ENCODE peak calls at places on chromosomes 3 and 15, in seven cellular contexts. F is pancreas, A is dorsolateral prefrontal cortex, K is breast epithelium, I is stomach, Z is MM.1S, H is body of pancreas. D is an unnamed sample.

GRCh38 chr3:143970773-143971366 is 753 bp upstream of the DIPK2A start:
- DNase-seq in F (peak), A (peak), K (peak), I (peak), Z (peak), H (peak), D (peak)

GRCh38 chr3:2485027-2485375 is 386.3 kb downstream of the CNTN4 start:
- DNase-seq in F (peak), A (no peak), K (no peak), I (no peak), Z (no peak), H (no peak), D (no peak)

GRCh38 chr3:190041333-190042041 is 79.2 kb downstream of the P3H2 start:
- DNase-seq in F (no peak), A (no peak), K (no peak), I (no peak), Z (peak), H (no peak), D (no peak)

GRCh38 chr3:193377591-193377990 is 962 bp downstream of the ATP13A5 start:
- DNase-seq in F (no peak), A (no peak), K (no peak), I (no peak), Z (no peak), H (no peak), D (no peak)

GRCh38 chr3:41907330-41908073 is 54.4 kb downstream of the ULK4 start:
- DNase-seq in F (no peak), A (no peak), K (no peak), I (no peak), Z (no peak), H (no peak), D (no peak)

GRCh38 chr15:45714501-45715488 is 80.0 kb downstream of the SQOR start:
- DNase-seq in F (no peak), A (peak), K (no peak), I (peak), Z (peak), H (peak), D (no peak)

GRCh38 chr3:125042725-125043406 is 12.9 kb downstream of the HEG1 start:
- DNase-seq in F (no peak), A (no peak), K (no peak), I (no peak), Z (no peak), H (no peak), D (no peak)

GRCh38 chr3:184430940-184431339 is 51.1 kb downstream of the CHRD start:
- DNase-seq in F (no peak), A (no peak), K (no peak), I (no peak), Z (no peak), H (no peak), D (no peak)

GRCh38 chr15:77120576-77120975 is 49.7 kb upstream of the TSPAN3 start:
- DNase-seq in F (no peak), A (no peak), K (no peak), I (no peak), Z (no peak), H (no peak), D (no peak)

GRCh38 chr3:150414273-150414672 is 6.2 kb downstream of the TSC22D2 start:
- DNase-seq in F (no peak), A (peak), K (no peak), I (no peak), Z (no peak), H (no peak), D (no peak)

GRCh38 chr3:88219138-88219792 is 69.5 kb downstream of the C3orf38 start:
- DNase-seq in F (no peak), A (peak), K (no peak), I (peak), Z (peak), H (peak), D (no peak)

GRCh38 chr3:69182588-69183299 is 60.3 kb upstream of the LMOD3 start:
- DNase-seq in F (no peak), A (no peak), K (no peak), I (no peak), Z (no peak), H (no peak), D (no peak)

GRCh38 chr3:23685484-23686258 is 120.1 kb upstream of the UBE2E1 start:
- DNase-seq in F (no peak), A (peak), K (peak), I (peak), Z (no peak), H (peak), D (no peak)

GRCh38 chr3:122697952-122698625 is 17.4 kb downstream of the PARP14 start:
- DNase-seq in F (no peak), A (no peak), K (no peak), I (no peak), Z (no peak), H (no peak), D (no peak)

GRCh38 chr15:90307661-90308060 is 42.2 kb downstream of the NGRN start:
- DNase-seq in F (no peak), A (no peak), K (no peak), I (no peak), Z (no peak), H (no peak), D (no peak)

GRCh38 chr15:89396723-89397652 is 62.4 kb upstream of the POLG start:
- DNase-seq in F (no peak), A (no peak), K (no peak), I (no peak), Z (no peak), H (no peak), D (no peak)

GRCh38 chr15:55186331-55186730 is 10.4 kb downstream of the RSL24D1 start:
- DNase-seq in F (no peak), A (no peak), K (no peak), I (no peak), Z (no peak), H (no peak), D (no peak)

GRCh38 chr3:58356054-58356453 is 23.4 kb downstream of the PXK start:
- DNase-seq in F (no peak), A (peak), K (no peak), I (no peak), Z (no peak), H (no peak), D (no peak)

GRCh38 chr3:35929158-35929557 is 289.8 kb downstream of the ARPP21 start:
- DNase-seq in F (no peak), A (no peak), K (no peak), I (no peak), Z (no peak), H (no peak), D (no peak)

GRCh38 chr3:22907796-22908195 is 295.3 kb upstream of the UBE2E2 start:
- DNase-seq in F (no peak), A (no peak), K (no peak), I (no peak), Z (no peak), H (no peak), D (no peak)

GRCh38 chr15:90105521-90105920 is 3.3 kb upstream of the IDH2 start:
- DNase-seq in F (no peak), A (no peak), K (no peak), I (no peak), Z (no peak), H (no peak), D (no peak)

GRCh38 chr3:127544151-127544805 is 46.3 kb downstream of the TPRA1 start:
- DNase-seq in F (peak), A (peak), K (peak), I (peak), Z (peak), H (peak), D (peak)

GRCh38 chr15:69145694-69146492 is 14.5 kb upstream of the GLCE start:
- DNase-seq in F (no peak), A (peak), K (no peak), I (no peak), Z (no peak), H (no peak), D (no peak)

GRCh38 chr3:38116471-38117162 is 20.3 kb downstream of the ACAA1 start:
- DNase-seq in F (peak), A (no peak), K (peak), I (no peak), Z (no peak), H (peak), D (no peak)

GRCh38 chr3:126621171-126621570 is 33.8 kb downstream of the TXNRD3 start:
- DNase-seq in F (no peak), A (no peak), K (no peak), I (no peak), Z (no peak), H (no peak), D (no peak)

GRCh38 chr3:136882575-136882974 is 20.6 kb downstream of the NCK1 start:
- DNase-seq in F (no peak), A (no peak), K (no peak), I (no peak), Z (no peak), H (no peak), D (no peak)

GRCh38 chr15:85330941-85331588 is 49.3 kb upstream of the AKAP13 start:
- DNase-seq in F (peak), A (no peak), K (peak), I (peak), Z (peak), H (peak), D (peak)

GRCh38 chr3:190172751-190173150 is 52.1 kb upstream of the P3H2 start:
- DNase-seq in F (no peak), A (no peak), K (no peak), I (no peak), Z (no peak), H (no peak), D (no peak)

GRCh38 chr15:75136118-75136517 is 65.6 kb upstream of the C15orf39 start:
- DNase-seq in F (no peak), A (no peak), K (no peak), I (no peak), Z (no peak), H (no peak), D (no peak)

GRCh38 chr15:31297880-31298456 is 28.7 kb upstream of the KLF13 start:
- DNase-seq in F (no peak), A (no peak), K (peak), I (peak), Z (no peak), H (peak), D (no peak)

GRCh38 chr3:42067324-42067723 is 23.8 kb upstream of the TRAK1 start:
- DNase-seq in F (no peak), A (no peak), K (no peak), I (no peak), Z (peak), H (no peak), D (no peak)

GRCh38 chr15:32843211-32843907 is 125.6 kb downstream of the GREM1 start:
- DNase-seq in F (no peak), A (no peak), K (no peak), I (no peak), Z (no peak), H (no peak), D (no peak)

GRCh38 chr15:40688932-40689799 is 5.8 kb upstream of the RAD51 start:
- DNase-seq in F (no peak), A (no peak), K (no peak), I (no peak), Z (no peak), H (no peak), D (no peak)

GRCh38 chr3:196604548-196604947 is 34.9 kb upstream of the NRROS start:
- DNase-seq in F (no peak), A (no peak), K (no peak), I (no peak), Z (no peak), H (no peak), D (peak)

GRCh38 chr3:137010137-137010536 is 52.4 kb downstream of the IL20RB start:
- DNase-seq in F (no peak), A (no peak), K (no peak), I (no peak), Z (no peak), H (no peak), D (no peak)

GRCh38 chr15:70267879-70268278 is 170.2 kb upstream of the TLE3 start:
- DNase-seq in F (no peak), A (no peak), K (no peak), I (no peak), Z (no peak), H (no peak), D (no peak)

GRCh38 chr15:69593981-69594966 is 141.7 kb downstream of the RPLP1 start:
- DNase-seq in F (peak), A (no peak), K (peak), I (peak), Z (no peak), H (peak), D (no peak)

GRCh38 chr15:73984208-73984979 is 7.7 kb downstream of the STOML1 start:
- DNase-seq in F (no peak), A (no peak), K (no peak), I (no peak), Z (no peak), H (no peak), D (no peak)

GRCh38 chr15:57421110-57421509 is 44.8 kb downstream of the CGNL1 start:
- DNase-seq in F (no peak), A (no peak), K (no peak), I (no peak), Z (no peak), H (no peak), D (no peak)

DNA sequence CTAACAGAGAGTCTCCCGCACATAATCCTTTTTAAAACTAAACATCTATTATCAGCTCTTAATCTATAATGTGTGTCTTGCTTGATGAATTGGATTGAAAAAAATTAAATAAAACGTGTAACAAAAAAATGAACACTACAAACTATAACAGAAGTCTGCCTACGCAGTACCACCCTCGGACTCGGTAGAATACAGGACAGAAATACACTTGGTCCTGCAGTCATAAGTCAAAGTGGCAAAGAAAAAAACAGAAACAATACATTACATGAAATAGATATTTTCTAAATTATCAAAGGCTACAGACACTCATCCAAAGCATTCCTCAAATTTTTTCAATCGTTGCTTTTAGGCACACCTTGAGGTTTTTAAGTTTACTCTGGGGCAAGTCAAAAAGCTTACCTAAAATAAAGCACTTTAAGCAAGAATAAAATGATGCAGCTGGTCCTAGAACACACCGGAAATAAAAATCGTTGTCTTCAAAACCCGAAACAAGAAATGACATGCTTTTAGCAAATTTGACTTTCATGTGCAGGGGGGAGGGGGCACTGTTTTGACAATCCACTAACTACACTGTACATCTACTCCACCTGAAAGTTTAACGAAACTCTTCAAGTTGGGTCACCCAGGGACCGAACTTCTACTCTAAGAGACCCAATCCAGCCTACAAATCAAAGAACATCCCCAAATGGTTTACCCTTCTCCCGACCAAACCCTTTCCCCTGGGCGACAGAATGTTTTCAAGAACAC is 1.3 kb downstream of the ADAM10 start:
- DNase-seq in F (no peak), A (no peak), K (no peak), I (no peak), Z (peak), H (no peak), D (no peak)
- H3K27ac ChIP-seq in F (peak), A (peak), K (peak), I (peak), Z (peak), H (peak), D (peak)

DNA sequence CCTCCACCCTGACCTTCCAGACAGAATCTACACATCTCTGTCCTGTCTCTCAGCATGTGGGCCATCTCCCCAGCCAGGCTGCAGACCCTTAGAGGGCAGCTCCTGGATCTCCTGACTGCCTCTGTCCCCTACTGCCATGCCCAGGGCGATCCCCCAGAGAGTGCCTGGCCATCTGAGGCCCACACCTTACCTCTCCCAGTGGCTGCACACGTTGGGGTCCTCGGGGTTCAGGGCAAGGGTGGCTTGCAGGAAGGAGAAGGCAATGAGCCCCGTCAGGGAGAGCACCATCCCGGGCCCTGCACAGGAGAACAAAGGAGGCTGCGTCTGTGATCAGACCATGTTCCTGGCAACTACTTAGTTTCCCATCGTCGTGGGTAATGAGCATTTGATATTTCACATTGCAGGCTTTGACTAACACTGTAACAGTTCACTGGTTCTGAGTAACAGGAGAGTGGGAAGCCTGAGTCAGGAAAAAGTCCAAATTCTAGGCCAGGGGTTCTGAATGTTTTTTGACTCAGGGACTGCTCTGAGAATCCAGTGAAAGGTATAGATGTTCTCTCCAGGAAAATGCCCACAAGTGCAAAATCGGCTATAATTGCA is 125.3 kb downstream of the MEGF11 start:
- DNase-seq in F (no peak), A (no peak), K (no peak), I (no peak), Z (no peak), H (no peak), D (no peak)
- TF ChIP-seq CTCF in F (no peak), A (no peak), K (no peak), I (no peak), Z (no peak), H (no peak), D (no peak)

GRCh38 chr3:71048948-71049347 is 534.6 kb downstream of the FOXP1 start:
- DNase-seq in F (no peak), A (no peak), K (no peak), I (peak), Z (no peak), H (no peak), D (no peak)
- H3K27ac ChIP-seq in F (no peak), A (peak), K (peak), I (peak), Z (no peak), H (no peak), D (peak)

GRCh38 chr3:133271491-133271890 is 128.4 kb upstream of the BFSP2 start:
- DNase-seq in F (no peak), A (no peak), K (no peak), I (no peak), Z (no peak), H (no peak), D (no peak)
- TF ChIP-seq CTCF in F (no peak), A (no peak), K (no peak), I (no peak), Z (no peak), H (no peak), D (no peak)

DNA sequence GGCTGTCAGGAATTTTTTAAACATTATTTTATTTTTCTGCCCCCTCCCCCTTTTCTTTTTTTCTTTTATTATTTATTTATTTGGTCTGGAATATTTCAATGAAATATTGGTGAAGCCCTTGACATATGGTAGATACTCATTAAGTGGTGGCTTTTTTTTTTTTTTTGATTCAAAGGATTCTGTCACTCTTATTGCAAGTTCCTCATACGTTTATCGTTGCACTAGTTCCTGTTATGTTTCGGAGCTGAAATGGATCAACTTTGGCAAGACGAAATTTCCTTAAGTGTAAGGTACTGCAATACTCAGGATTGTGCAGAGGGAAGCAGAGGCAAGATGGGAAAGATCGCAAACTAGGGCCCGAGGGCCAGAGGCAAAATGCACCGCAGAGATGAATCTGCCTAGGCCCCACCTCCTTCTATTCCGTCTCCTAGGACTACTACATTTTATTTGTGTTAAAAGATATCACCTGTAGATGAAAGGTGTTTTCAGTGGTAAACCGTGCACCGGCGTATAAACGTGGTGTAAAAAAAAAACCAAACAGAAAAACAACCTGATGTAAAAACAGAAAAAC is 402 bp downstream of the RNU6-1 start:
- DNase-seq in F (no peak), A (no peak), K (no peak), I (no peak), Z (peak), H (no peak), D (no peak)
- H3K27ac ChIP-seq in F (peak), A (peak), K (peak), I (peak), Z (peak), H (peak), D (peak)

GRCh38 chr15:64373360-64373759 is 7.9 kb downstream of the PCLAF start:
- DNase-seq in F (no peak), A (no peak), K (no peak), I (no peak), Z (no peak), H (no peak), D (no peak)

DNA sequence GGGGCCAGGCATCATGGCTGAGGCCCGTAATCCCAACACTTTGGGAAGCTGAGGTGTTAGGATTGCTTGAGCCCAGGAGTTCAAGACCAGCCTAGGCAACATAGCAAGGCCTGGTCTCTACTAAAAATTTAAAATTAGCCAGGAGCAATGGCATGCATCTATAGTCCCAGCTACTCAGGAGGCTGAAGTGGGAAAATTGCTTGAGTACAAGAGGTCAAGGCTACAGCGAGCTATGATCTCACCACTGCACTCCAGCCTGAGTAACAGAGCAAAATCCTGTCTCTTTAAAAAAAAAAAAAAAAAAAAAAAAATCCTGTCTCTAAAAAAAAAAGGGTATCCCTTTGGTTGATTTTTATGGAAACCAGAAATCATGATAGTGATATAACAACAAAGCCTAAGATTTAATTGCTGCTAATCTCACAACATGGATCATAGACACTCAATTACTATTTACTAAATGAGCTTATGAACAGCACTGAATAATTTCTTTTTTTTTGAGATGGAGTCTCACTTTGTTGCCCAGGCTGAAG is 12.1 kb downstream of the PCLAF start:
- DNase-seq in F (no peak), A (no peak), K (no peak), I (no peak), Z (no peak), H (no peak), D (no peak)
- TF ChIP-seq CTCF in F (no peak), A (no peak), K (no peak), I (no peak), Z (no peak), H (no peak), D (no peak)

GRCh38 chr3:45021524-45021923 is 4.6 kb upstream of the CLEC3B start:
- DNase-seq in F (no peak), A (no peak), K (no peak), I (no peak), Z (no peak), H (no peak), D (no peak)
- H3K27ac ChIP-seq in F (no peak), A (no peak), K (no peak), I (no peak), Z (no peak), H (no peak), D (no peak)